ENCODE peak calls at places on chromosomes 5 and 9, in seven cellular contexts. D, X, A, E, R, W and M are unnamed samples.
A peak's percentile ranks its signal among the peaks of the same experiment; 100 is the strongest.

GRCh38 chr5:17918373-17919104 is 284.3 kb downstream of the TAF11L14 start:
- DNase-seq in D (no peak), X (no peak), A (no peak), E (no peak), R (no peak), W (no peak), M (no peak)

GRCh38 chr5:65480306-65480865 is 1.3 kb downstream of the ADAMTS6 start:
- DNase-seq in D (peak; percentile 39), X (peak; percentile 75), A (peak; percentile 8), E (peak; percentile 1), R (peak; percentile 57), W (no peak), M (no peak)

GRCh38 chr5:5239191-5239590 is 99.1 kb downstream of the ADAMTS16 start:
- DNase-seq in D (no peak), X (no peak), A (no peak), E (no peak), R (no peak), W (no peak), M (no peak)

GRCh38 chr5:80246995-80247729 is 8.7 kb downstream of the SERINC5 start:
- DNase-seq in D (peak; percentile 55), X (peak; percentile 90), A (no peak), E (no peak), R (no peak), W (no peak), M (no peak)

GRCh38 chr9:80382523-80382922 is 810.8 kb downstream of the TLE4 start:
- DNase-seq in D (no peak), X (no peak), A (no peak), E (no peak), R (no peak), W (no peak), M (no peak)

GRCh38 chr5:111950660-111951059 is 193.7 kb upstream of the NREP start:
- DNase-seq in D (no peak), X (no peak), A (no peak), E (no peak), R (no peak), W (no peak), M (no peak)

GRCh38 chr9:89363921-89364663 is 45.8 kb downstream of the SECISBP2 start:
- DNase-seq in D (no peak), X (no peak), A (no peak), E (no peak), R (no peak), W (no peak), M (no peak)

GRCh38 chr9:272251-273213 is 57.9 kb downstream of the DOCK8 start:
- DNase-seq in D (peak; percentile 91), X (no peak), A (peak; percentile 53), E (no peak), R (no peak), W (no peak), M (no peak)

GRCh38 chr5:25646421-25647341 is 1001.9 kb upstream of the CDH10 start:
- DNase-seq in D (no peak), X (no peak), A (no peak), E (no peak), R (no peak), W (no peak), M (no peak)

GRCh38 chr5:157159209-157159751 is 6.8 kb downstream of the GARIN3 start:
- DNase-seq in D (peak; percentile 44), X (no peak), A (no peak), E (no peak), R (no peak), W (no peak), M (peak; percentile 66)

GRCh38 chr5:42858709-42859108 is 47.0 kb upstream of the SELENOP start:
- DNase-seq in D (no peak), X (no peak), A (no peak), E (no peak), R (no peak), W (no peak), M (no peak)

GRCh38 chr5:170221319-170221718 is 11.5 kb upstream of the C5orf58 start:
- DNase-seq in D (no peak), X (peak; percentile 42), A (no peak), E (peak; percentile 2), R (no peak), W (no peak), M (no peak)

GRCh38 chr9:132997591-132997990 is 19.1 kb downstream of the GFI1B start:
- DNase-seq in D (no peak), X (peak; percentile 58), A (no peak), E (no peak), R (peak; percentile 0), W (no peak), M (no peak)

GRCh38 chr5:36870399-36871040 is 6.0 kb upstream of the NIPBL start:
- DNase-seq in D (no peak), X (peak; percentile 81), A (no peak), E (peak; percentile 57), R (no peak), W (no peak), M (no peak)

GRCh38 chr9:37329576-37329975 is 92.9 kb upstream of the GRHPR start:
- DNase-seq in D (peak; percentile 28), X (no peak), A (no peak), E (peak; percentile 40), R (no peak), W (no peak), M (no peak)

GRCh38 chr5:149133795-149134777 is 7.2 kb upstream of the ABLIM3 start:
- DNase-seq in D (no peak), X (no peak), A (no peak), E (no peak), R (peak; percentile 36), W (no peak), M (peak; percentile 91)

GRCh38 chr5:136011427-136012001 is 17.3 kb upstream of the TGFBI start:
- DNase-seq in D (no peak), X (peak; percentile 45), A (no peak), E (no peak), R (no peak), W (no peak), M (no peak)

GRCh38 chr9:128341435-128341849 is 1.1 kb downstream of the SLC27A4 start:
- DNase-seq in D (peak; percentile 87), X (peak; percentile 82), A (peak; percentile 39), E (peak; percentile 38), R (no peak), W (no peak), M (no peak)